ENCODE peak calls at places on chromosomes 12 and 14, in eight cellular contexts. E is cardiac fibroblast, L is WERI-Rb-1, D is HCT116, A is K562, Y is astrocyte, M is psoas muscle, X is Caco-2. R is an unnamed sample.

GRCh38 chr12:50786498-50787231 is 22.8 kb downstream of the ATF1 start:
- DNase-seq in E (peak), M (no peak), X (peak), Y (peak), A (no peak), L (no peak), D (peak), R (peak)

GRCh38 chr12:71517145-71517846 is 77.7 kb downstream of the LGR5 start:
- DNase-seq in A (no peak), D (no peak), M (no peak), X (no peak), L (no peak), Y (no peak), E (no peak), R (no peak)

GRCh38 chr14:36949371-36949770 is 223.0 kb downstream of the SLC25A21 start:
- DNase-seq in Y (no peak), A (no peak), X (no peak), L (no peak), D (no peak), M (no peak), E (no peak), R (no peak)

GRCh38 chr12:58242803-58243628 is 301.6 kb downstream of the ATP23 start:
- DNase-seq in L (no peak), X (no peak), A (no peak), Y (peak), E (peak), D (no peak), M (no peak), R (no peak)

GRCh38 chr14:67335781-67336180 is 23.8 kb downstream of the ATP6V1D start:
- DNase-seq in A (peak), D (peak), M (no peak), Y (no peak), X (no peak), L (peak), E (peak), R (peak)

GRCh38 chr14:64729386-64730060 is 25.3 kb downstream of the PLEKHG3 start:
- DNase-seq in X (no peak), L (no peak), M (peak), D (no peak), Y (no peak), A (no peak), E (no peak), R (no peak)

GRCh38 chr12:130423136-130423535 is 85.4 kb downstream of the PIWIL1 start:
- DNase-seq in D (no peak), M (no peak), X (no peak), A (no peak), E (no peak), L (no peak), Y (no peak), R (no peak)

GRCh38 chr12:53532026-53532425 is 24.7 kb upstream of the NPFF start:
- DNase-seq in D (no peak), L (no peak), X (no peak), A (no peak), E (no peak), M (no peak), Y (no peak), R (no peak)

GRCh38 chr12:111291357-111291756 is 77.5 kb downstream of the PHETA1 start:
- DNase-seq in L (no peak), X (no peak), A (no peak), Y (no peak), D (no peak), M (no peak), E (no peak), R (no peak)

GRCh38 chr12:90287585-90287984 is 578.9 kb upstream of the ATP2B1 start:
- DNase-seq in L (no peak), E (no peak), X (no peak), A (no peak), Y (no peak), D (no peak), M (no peak), R (no peak)

GRCh38 chr14:29222671-29223268 is 456.2 kb downstream of the FOXG1 start:
- DNase-seq in L (peak), X (peak), Y (peak), E (peak), A (no peak), D (no peak), M (no peak), R (peak)

GRCh38 chr12:127779301-127780045 is 487.5 kb upstream of the TMEM132C start:
- DNase-seq in D (no peak), M (no peak), A (no peak), L (no peak), Y (peak), E (no peak), X (no peak), R (no peak)

GRCh38 chr12:16165506-16165905 is 112.0 kb downstream of the SLC15A5 start:
- DNase-seq in Y (peak), L (peak), E (peak), M (no peak), X (peak), D (peak), A (no peak), R (peak)

GRCh38 chr12:17304503-17305347 is 698.8 kb upstream of the LMO3 start:
- DNase-seq in A (no peak), L (no peak), Y (peak), X (no peak), D (no peak), E (peak), M (no peak), R (no peak)

GRCh38 chr12:78229491-78230209 is 399.0 kb downstream of the NAV3 start:
- DNase-seq in Y (peak), D (peak), X (peak), A (no peak), M (no peak), E (peak), L (peak), R (peak)

GRCh38 chr12:19778822-19779221 is 339.5 kb downstream of the AEBP2 start:
- DNase-seq in L (no peak), D (no peak), M (no peak), Y (no peak), X (no peak), E (no peak), A (no peak), R (no peak)

GRCh38 chr14:95533391-95533821 is 1.4 kb upstream of the GLRX5 start:
- DNase-seq in M (no peak), D (no peak), X (no peak), A (peak), E (peak), L (peak), Y (peak), R (no peak)

GRCh38 chr14:33568935-33569579 is 381.8 kb downstream of the EGLN3 start:
- DNase-seq in L (no peak), E (peak), D (no peak), X (no peak), Y (peak), M (no peak), A (no peak), R (peak)

GRCh38 chr14:102318781-102319276 is 717 bp upstream of the ZNF839 start:
- DNase-seq in D (no peak), X (no peak), L (no peak), E (no peak), M (no peak), Y (no peak), A (no peak), R (no peak)

GRCh38 chr14:73712071-73712506 is 2.1 kb downstream of the PNMA1 start:
- DNase-seq in L (no peak), A (no peak), Y (no peak), E (peak), M (no peak), D (no peak), X (no peak), R (peak)

GRCh38 chr14:35878272-35879140 is 52.4 kb downstream of the BRMS1L start:
- DNase-seq in Y (peak), A (no peak), E (peak), L (no peak), X (no peak), M (no peak), D (peak), R (no peak)

GRCh38 chr14:77140937-77141591 is 527 bp downstream of the ZDHHC22 start:
- DNase-seq in D (no peak), X (no peak), A (peak), M (no peak), E (peak), L (peak), Y (peak), R (peak)

GRCh38 chr12:48084066-48084465 is 21.8 kb downstream of the SENP1 start:
- DNase-seq in L (no peak), X (no peak), A (no peak), D (no peak), M (no peak), Y (no peak), E (peak), R (no peak)

GRCh38 chr12:57238854-57239554 is 9.5 kb downstream of the SHMT2 start:
- DNase-seq in Y (peak), A (peak), M (peak), L (peak), D (peak), E (peak), X (peak), R (peak)

GRCh38 chr12:4975574-4975973 is 65.9 kb downstream of the KCNA1 start:
- DNase-seq in M (no peak), Y (no peak), D (no peak), E (no peak), A (peak), L (peak), X (no peak), R (no peak)

GRCh38 chr14:88129306-88130056 is 124.5 kb downstream of the GPR65 start:
- DNase-seq in E (peak), A (no peak), X (no peak), D (no peak), L (no peak), Y (peak), M (no peak), R (peak)

GRCh38 chr14:94386085-94387031 is 2.0 kb downstream of the SERPINA1 start:
- DNase-seq in E (no peak), D (no peak), Y (no peak), L (no peak), M (no peak), X (no peak), A (no peak), R (no peak)

GRCh38 chr12:46788247-46788887 is 37.4 kb downstream of the SLC38A4 start:
- DNase-seq in M (no peak), E (peak), L (no peak), Y (peak), D (no peak), A (no peak), X (no peak), R (peak)

GRCh38 chr14:25537846-25538455 is 488.0 kb upstream of the STXBP6 start:
- DNase-seq in A (peak), M (no peak), X (peak), D (no peak), Y (no peak), L (peak), E (peak), R (no peak)

GRCh38 chr14:34684578-34684977 is 29.8 kb downstream of the CFL2 start:
- DNase-seq in Y (peak), A (no peak), M (no peak), X (no peak), E (peak), D (no peak), L (no peak), R (peak)

GRCh38 chr14:80637726-80638619 is 303.6 kb downstream of the CEP128 start:
- DNase-seq in D (no peak), A (no peak), L (peak), X (no peak), M (no peak), E (peak), Y (no peak), R (no peak)

GRCh38 chr12:18468521-18469075 is 207.3 kb downstream of the PIK3C2G start:
- DNase-seq in E (peak), X (no peak), D (no peak), Y (peak), A (no peak), M (no peak), L (no peak), R (peak)

GRCh38 chr12:113463746-113464743 is 7.6 kb downstream of the LHX5 start:
- DNase-seq in M (no peak), D (no peak), E (peak), L (no peak), A (no peak), X (no peak), Y (no peak), R (peak)

GRCh38 chr14:100345711-100346110 is 22.6 kb downstream of the SLC25A47 start:
- DNase-seq in L (no peak), X (no peak), Y (no peak), A (no peak), E (no peak), D (no peak), M (no peak), R (no peak)

GRCh38 chr12:97960741-97961608 is 498.4 kb downstream of the RMST start:
- DNase-seq in D (peak), E (peak), X (no peak), M (no peak), L (peak), Y (peak), A (peak), R (peak)

GRCh38 chr12:49092086-49092815 is 2.4 kb downstream of the DHH start:
- DNase-seq in X (peak), E (no peak), L (peak), M (no peak), A (peak), Y (no peak), D (no peak), R (peak)

GRCh38 chr12:56772625-56773024 is 9.5 kb downstream of the HSD17B6 start:
- DNase-seq in X (no peak), Y (no peak), E (no peak), A (no peak), L (no peak), D (no peak), M (no peak), R (no peak)

GRCh38 chr14:101965796-101966718 is 1.7 kb downstream of the DYNC1H1 start:
- DNase-seq in X (peak), Y (no peak), D (no peak), M (no peak), E (peak), L (no peak), A (no peak), R (no peak)

DNA sequence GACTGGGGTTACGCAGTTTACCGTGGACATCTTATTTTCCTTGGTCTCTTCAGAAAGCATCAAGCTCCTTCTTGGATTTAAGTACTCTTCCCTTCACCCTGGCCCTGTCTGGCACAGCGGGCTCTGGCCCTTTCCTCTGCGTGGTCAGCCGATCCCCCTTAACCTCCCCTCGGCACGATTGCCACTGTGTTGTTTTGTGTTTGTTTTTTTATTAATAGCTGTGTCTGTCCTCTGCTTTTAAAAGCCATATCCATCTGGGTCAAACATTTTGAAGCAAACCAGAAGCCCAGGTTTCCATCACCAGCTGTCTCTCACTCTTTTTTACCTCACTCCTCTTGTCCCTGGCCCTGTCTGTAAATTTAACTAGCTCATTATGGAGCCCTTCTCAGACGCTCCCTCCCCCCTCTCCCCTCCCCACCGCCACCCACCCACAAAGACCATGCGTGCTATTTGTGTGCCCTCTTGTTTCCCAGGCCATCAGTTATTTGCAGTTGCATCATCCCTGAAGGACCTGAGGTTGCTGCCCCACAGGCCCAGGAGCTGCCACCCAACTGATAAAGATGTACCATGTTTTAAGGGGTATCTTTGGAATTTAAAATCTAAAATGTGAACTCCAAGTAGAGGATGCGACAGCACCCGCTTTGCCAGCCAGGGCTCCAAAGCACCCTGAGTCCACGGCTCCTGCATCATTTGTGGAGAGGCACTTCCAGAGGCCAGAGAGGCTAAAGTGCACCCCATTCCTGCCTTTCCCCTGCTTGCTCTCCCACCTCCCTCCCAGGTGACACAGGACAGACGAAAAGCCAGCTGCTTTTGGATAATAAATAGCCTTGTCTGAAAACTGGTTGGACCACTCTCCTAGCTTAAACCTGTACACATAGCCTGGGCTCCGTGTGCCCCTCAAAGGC is 3.9 kb downstream of the BCL11B start:
- DNase-seq in D (no peak), M (no peak), Y (no peak), E (no peak), A (no peak), X (no peak), L (no peak), R (no peak)
- H3K4me3 ChIP-seq in D (no peak), M (no peak), Y (no peak), E (no peak), A (no peak), X (no peak), L (no peak), R (no peak)

GRCh38 chr12:10867381-10867780 is 16.7 kb downstream of the PRH1 start:
- DNase-seq in E (peak), A (no peak), L (no peak), M (no peak), Y (no peak), D (no peak), X (no peak), R (no peak)
- TF ChIP-seq CTCF in E (no peak), A (no peak), L (no peak), M (no peak), Y (no peak), D (peak), X (peak), R (no peak)

DNA sequence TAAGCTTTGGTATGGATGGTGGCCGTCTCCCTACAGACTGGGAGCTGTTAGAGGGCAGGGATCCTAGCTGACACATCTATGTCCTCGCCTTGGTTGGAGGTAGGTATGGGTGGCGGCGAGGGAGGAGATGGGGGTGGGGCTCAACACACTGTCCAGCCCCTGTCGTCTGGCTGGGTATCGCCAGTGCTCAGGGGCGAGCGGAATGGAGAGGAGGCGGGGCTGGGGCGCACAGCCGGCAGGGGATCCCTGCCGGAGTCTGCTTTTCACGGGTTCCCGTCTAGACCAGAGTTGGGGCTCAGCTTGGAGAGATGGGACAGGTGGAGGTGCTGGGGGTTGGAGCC is 16.1 kb downstream of the TAMALIN start:
- DNase-seq in Y (no peak), L (peak), A (peak), M (no peak), D (no peak), X (peak), E (no peak), R (peak)
- H3K4me3 ChIP-seq in Y (peak), L (peak), A (peak), M (peak), D (peak), X (peak), E (no peak), R (peak)

GRCh38 chr14:104388011-104388521 is 191.5 kb upstream of the C14orf180 start:
- DNase-seq in M (no peak), E (no peak), A (no peak), L (no peak), D (no peak), X (no peak), Y (no peak), R (no peak)

GRCh38 chr14:104388631-104389325 is 190.8 kb upstream of the C14orf180 start:
- DNase-seq in Y (no peak), E (no peak), A (no peak), L (no peak), X (no peak), D (no peak), M (peak), R (no peak)

GRCh38 chr14:104390221-104390931 is 189.2 kb upstream of the C14orf180 start:
- DNase-seq in L (no peak), M (peak), E (no peak), A (no peak), Y (no peak), D (no peak), X (no peak), R (no peak)

GRCh38 chr14:104390941-104391901 is 188.3 kb upstream of the C14orf180 start:
- DNase-seq in Y (no peak), M (no peak), L (no peak), E (no peak), D (no peak), X (no peak), A (no peak), R (no peak)

GRCh38 chr14:104389326-104390220 is 190.0 kb upstream of the C14orf180 start:
- DNase-seq in E (no peak), L (no peak), Y (no peak), A (no peak), M (peak), D (no peak), X (no peak), R (no peak)
- TF ChIP-seq CTCF in E (no peak), L (no peak), Y (no peak), A (no peak), M (no peak), D (no peak), X (no peak), R (no peak)

DNA sequence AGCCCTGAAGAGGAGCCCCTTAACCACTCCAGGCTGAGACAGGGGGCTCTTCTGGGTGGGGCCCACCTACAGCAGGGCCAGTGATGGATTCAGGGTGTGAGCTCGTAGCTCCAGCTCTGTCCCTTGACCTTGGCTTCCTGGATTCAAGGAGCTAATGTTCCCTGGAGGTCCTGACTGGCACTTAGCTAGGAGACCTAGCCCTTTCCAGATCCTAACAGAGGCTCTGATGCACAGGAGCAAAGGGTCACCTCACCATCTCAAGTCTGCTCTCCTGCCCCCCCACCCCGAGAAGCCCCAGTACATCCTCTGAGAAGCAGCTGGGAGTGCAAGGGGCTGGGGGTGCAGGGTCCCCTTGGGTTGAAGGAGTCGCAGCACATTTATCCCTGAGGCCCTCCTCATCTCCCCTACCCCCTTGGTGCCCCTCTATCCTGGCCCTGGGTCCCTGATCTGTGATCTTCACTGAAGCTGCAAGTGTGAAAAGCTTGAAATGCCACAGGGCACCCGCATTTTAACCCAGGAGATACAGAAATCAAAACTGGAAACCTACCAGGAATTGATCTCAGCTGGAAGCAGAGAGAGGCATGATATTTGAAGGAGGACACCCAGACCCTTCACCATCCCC is 2.9 kb downstream of the RIN3 start:
- DNase-seq in L (no peak), E (no peak), X (no peak), Y (no peak), D (no peak), M (no peak), A (no peak), R (no peak)
- H3K4me3 ChIP-seq in L (no peak), E (no peak), X (no peak), Y (no peak), D (no peak), M (no peak), A (no peak), R (no peak)

DNA sequence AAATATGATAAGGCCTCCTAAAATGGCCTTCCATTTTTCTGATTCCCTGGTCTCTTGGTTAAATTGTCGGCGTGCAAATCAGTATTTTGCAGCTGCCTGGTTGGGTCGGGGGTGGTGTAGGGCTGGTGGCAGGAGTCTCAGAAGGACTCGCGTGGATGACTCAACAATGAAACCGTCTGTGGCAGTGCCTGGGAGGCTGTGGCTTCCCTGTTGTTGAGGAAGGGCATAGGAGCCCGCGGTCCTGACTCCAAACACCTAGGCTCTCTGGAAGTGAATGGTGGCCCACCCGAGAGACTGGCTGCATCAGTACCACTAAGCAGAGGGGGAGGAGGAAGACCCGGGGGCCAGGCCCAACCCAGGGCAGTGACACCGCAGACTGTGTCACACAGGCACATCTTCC is 207.9 kb downstream of the TTC7B start:
- DNase-seq in X (no peak), A (no peak), L (no peak), E (no peak), Y (no peak), M (no peak), D (no peak), R (no peak)
- TF ChIP-seq CTCF in X (no peak), A (no peak), L (no peak), E (no peak), Y (no peak), M (no peak), D (no peak), R (no peak)

R was measured in cardiac muscle cell.